ENCODE peak calls at places on chromosomes 1 and 21, in ten cellular contexts. L is GM04503; C is H1; F is activated CD4-positive, alpha-beta memory T cell treated with anti-CD3 and anti-CD28 coated beads, Interleukin-2, amount 10 ng/mL, durations not matched to agents 7 days and 5 days; R is posterior cingulate gyrus; Z is GM20000; V is hepatic stellate cell; H is iris pigment epithelial cell; W is skeletal muscle cell; O is T follicular helper cell. P is an unnamed sample.

GRCh38 chr1:221166162-221166500 is 286.9 kb downstream of the HLX start:
- DNase-seq in L (no peak), C (no peak), F (no peak), R (no peak), Z (no peak), V (no peak), H (no peak), W (no peak), O (no peak), P (no peak)

GRCh38 chr1:100187912-100188311 is 9.9 kb upstream of the LRRC39 start:
- DNase-seq in L (no peak), C (no peak), F (no peak), R (peak), Z (no peak), V (no peak), H (peak), W (peak), O (no peak), P (no peak)

GRCh38 chr1:72485786-72486185 is 203.4 kb upstream of the NEGR1 start:
- DNase-seq in L (no peak), C (no peak), F (no peak), R (no peak), Z (no peak), V (no peak), H (no peak), W (peak), O (no peak), P (no peak)

GRCh38 chr1:112710159-112710558 is 3.2 kb upstream of the RHOC start:
- DNase-seq in L (no peak), C (no peak), F (no peak), R (no peak), Z (no peak), V (no peak), H (no peak), W (no peak), O (no peak), P (no peak)

GRCh38 chr1:230382060-230382491 is 44.1 kb downstream of the PGBD5 start:
- DNase-seq in L (no peak), C (peak), F (no peak), R (peak), Z (no peak), V (no peak), H (peak), W (no peak), O (no peak), P (no peak)

GRCh38 chr1:201511925-201512539 is 5.1 kb upstream of the CSRP1 start:
- DNase-seq in L (no peak), C (no peak), F (no peak), R (peak), Z (peak), V (no peak), H (no peak), W (no peak), O (no peak), P (no peak)

GRCh38 chr1:10059329-10059691 is 26.6 kb downstream of the UBE4B start:
- DNase-seq in L (no peak), C (no peak), F (no peak), R (no peak), Z (no peak), V (no peak), H (no peak), W (no peak), O (no peak), P (no peak)

GRCh38 chr1:116769561-116769977 is 15.3 kb downstream of the CD2 start:
- DNase-seq in L (no peak), C (no peak), F (peak), R (no peak), Z (peak), V (no peak), H (peak), W (peak), O (peak), P (peak)

GRCh38 chr21:29697555-29698193 is 242.1 kb downstream of the GRIK1 start:
- DNase-seq in L (no peak), C (no peak), F (no peak), R (no peak), Z (peak), V (no peak), H (no peak), W (no peak), O (no peak), P (no peak)

GRCh38 chr1:179630719-179631118 is 39.1 kb downstream of the TDRD5 start:
- DNase-seq in L (no peak), C (no peak), F (no peak), R (no peak), Z (no peak), V (no peak), H (no peak), W (no peak), O (no peak), P (no peak)

GRCh38 chr1:41645062-41645461 is 160.6 kb upstream of the EDN2 start:
- DNase-seq in L (no peak), C (no peak), F (no peak), R (no peak), Z (no peak), V (no peak), H (no peak), W (no peak), O (no peak), P (no peak)

GRCh38 chr1:244672961-244673695 is 20.2 kb downstream of the DESI2 start:
- DNase-seq in L (no peak), C (no peak), F (no peak), R (no peak), Z (no peak), V (peak), H (peak), W (no peak), O (no peak), P (no peak)

GRCh38 chr1:18256318-18257235 is 149.0 kb downstream of the IGSF21 start:
- DNase-seq in L (no peak), C (peak), F (peak), R (peak), Z (peak), V (peak), H (peak), W (no peak), O (no peak), P (no peak)

GRCh38 chr1:161182214-161182613 is 4.9 kb upstream of the B4GALT3 start:
- DNase-seq in L (no peak), C (no peak), F (peak), R (no peak), Z (peak), V (peak), H (peak), W (no peak), O (peak), P (peak)

GRCh38 chr1:30911061-30911954 is 2.8 kb upstream of the SDC3 start:
- DNase-seq in L (peak), C (peak), F (peak), R (peak), Z (peak), V (peak), H (peak), W (peak), O (peak), P (no peak)

GRCh38 chr1:234886081-234886874 is 242.4 kb downstream of the TOMM20 start:
- DNase-seq in L (no peak), C (no peak), F (no peak), R (no peak), Z (no peak), V (no peak), H (no peak), W (no peak), O (no peak), P (no peak)

GRCh38 chr1:46490603-46491499 is 1.2 kb downstream of the DMBX1 start:
- DNase-seq in L (no peak), C (peak), F (no peak), R (no peak), Z (no peak), V (no peak), H (no peak), W (no peak), O (no peak), P (no peak)

GRCh38 chr1:184770176-184770575 is 15.5 kb upstream of the EDEM3 start:
- DNase-seq in L (no peak), C (no peak), F (no peak), R (no peak), Z (no peak), V (no peak), H (no peak), W (no peak), O (no peak), P (no peak)

GRCh38 chr1:60196026-60196425 is 122.5 kb upstream of the C1orf87 start:
- DNase-seq in L (no peak), C (no peak), F (no peak), R (no peak), Z (no peak), V (no peak), H (no peak), W (no peak), O (no peak), P (no peak)

GRCh38 chr1:1630191-1630964 is 1.6 kb upstream of the MMP23B start:
- DNase-seq in L (no peak), C (peak), F (peak), R (peak), Z (peak), V (no peak), H (peak), W (no peak), O (peak), P (peak)

GRCh38 chr1:160419150-160419837 is 18.9 kb downstream of the VANGL2 start:
- DNase-seq in L (no peak), C (no peak), F (no peak), R (no peak), Z (no peak), V (no peak), H (no peak), W (no peak), O (no peak), P (no peak)

GRCh38 chr1:70222716-70223235 is 1.6 kb downstream of the SRSF11 start:
- DNase-seq in L (no peak), C (no peak), F (no peak), R (no peak), Z (no peak), V (no peak), H (no peak), W (no peak), O (no peak), P (no peak)

P was measured in T-helper 22 cell.